ENCODE peak calls at places on chromosomes 6 and 20, in eight cellular contexts. P, E, U, V, O, X, Q and R are unnamed samples. For H3K4me1 and H3K36me3, the result is how much of the 10 kb centered on the place peaks cover.

GRCh38 chr6:36666726-36667591 is 11.6 kb upstream of the CDKN1A start:
- DNase-seq in P (no peak), E (peak), U (peak), V (peak), O (peak), X (peak), Q (no peak), R (no peak)

GRCh38 chr6:80520195-80520594 is 413.7 kb downstream of the BCKDHB start:
- DNase-seq in P (no peak), E (no peak), U (no peak), V (no peak), O (no peak), X (no peak), Q (no peak), R (no peak)

GRCh38 chr6:50825375-50826036 is 6.8 kb downstream of the TFAP2B start:
- DNase-seq in P (no peak), E (no peak), U (no peak), V (no peak), O (no peak), X (no peak), Q (no peak), R (no peak)

GRCh38 chr6:11064836-11065235 is 20.7 kb upstream of the ELOVL2 start:
- DNase-seq in P (no peak), E (no peak), U (no peak), V (no peak), O (no peak), X (peak), Q (no peak), R (no peak)

GRCh38 chr6:40910260-40910893 is 128.6 kb downstream of the UNC5CL start:
- DNase-seq in P (no peak), E (no peak), U (no peak), V (no peak), O (no peak), X (no peak), Q (no peak), R (no peak)

GRCh38 chr6:123803862-123804681 is at the start of gene NKAIN2:
- DNase-seq in P (peak), E (no peak), U (no peak), V (peak), O (no peak), X (peak), Q (no peak), R (no peak)

GRCh38 chr6:128199461-128199860 is 298.6 kb upstream of the THEMIS start:
- DNase-seq in P (no peak), E (no peak), U (no peak), V (no peak), O (no peak), X (no peak), Q (no peak), R (no peak)

GRCh38 chr6:83292900-83293843 is 100.0 kb downstream of the RWDD2A start:
- DNase-seq in P (no peak), E (no peak), U (no peak), V (no peak), O (no peak), X (no peak), Q (no peak), R (no peak)

DNA sequence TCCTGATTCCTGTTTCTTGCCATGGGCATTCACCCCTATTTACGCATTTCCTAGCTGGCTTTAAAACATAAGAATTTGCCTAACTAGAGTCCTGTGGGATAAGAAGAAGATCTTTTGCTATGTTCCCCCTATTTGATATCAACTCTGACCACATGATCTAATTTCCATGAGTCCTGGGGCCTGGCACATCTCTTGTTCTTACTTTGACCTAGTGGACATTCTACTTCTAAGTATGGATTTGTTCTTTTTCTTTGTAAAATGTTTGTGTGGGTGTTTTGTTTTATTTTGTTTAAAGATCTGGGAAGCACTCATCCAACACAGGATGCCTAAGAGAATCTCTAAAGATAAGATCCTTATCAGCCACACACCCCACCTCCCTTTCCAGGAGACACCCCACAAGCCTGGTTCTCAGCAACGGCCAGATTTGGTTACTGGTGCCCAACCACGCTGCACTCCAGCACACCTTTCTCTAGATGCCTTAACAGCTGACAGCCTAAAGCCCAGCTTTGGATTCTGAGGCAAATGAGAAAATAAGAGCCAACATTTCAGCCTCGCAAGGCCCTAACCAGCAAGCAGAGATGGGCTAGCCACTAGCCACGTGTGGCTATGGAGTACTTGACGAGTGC is 74.7 kb downstream of the SLC23A2 start:
- DNase-seq in P (no peak), E (peak), U (no peak), V (no peak), O (no peak), X (no peak), Q (no peak), R (no peak)
- H3K27ac ChIP-seq in P (no peak), E (peak), U (peak), V (no peak), O (no peak), X (no peak), Q (no peak), R (no peak)

GRCh38 chr6:15330174-15330934 is 84.5 kb downstream of the JARID2 start:
- DNase-seq in P (no peak), E (peak), U (no peak), V (no peak), O (no peak), X (no peak), Q (no peak), R (no peak)
- H3K4me1 ChIP-seq in P (under half), E (half or more), U (under half), V (half or more), O (under half), X (under half), Q (under half), R (half or more)

GRCh38 chr20:22560817-22561216 is 23.6 kb downstream of the FOXA2 start:
- DNase-seq in P (no peak), E (no peak), U (no peak), V (no peak), O (no peak), X (peak), Q (no peak), R (no peak)
- H3K36me3 ChIP-seq in P (under half), E (under half), U (under half), V (under half), O (under half), X (under half), Q (under half), R (under half)

DNA sequence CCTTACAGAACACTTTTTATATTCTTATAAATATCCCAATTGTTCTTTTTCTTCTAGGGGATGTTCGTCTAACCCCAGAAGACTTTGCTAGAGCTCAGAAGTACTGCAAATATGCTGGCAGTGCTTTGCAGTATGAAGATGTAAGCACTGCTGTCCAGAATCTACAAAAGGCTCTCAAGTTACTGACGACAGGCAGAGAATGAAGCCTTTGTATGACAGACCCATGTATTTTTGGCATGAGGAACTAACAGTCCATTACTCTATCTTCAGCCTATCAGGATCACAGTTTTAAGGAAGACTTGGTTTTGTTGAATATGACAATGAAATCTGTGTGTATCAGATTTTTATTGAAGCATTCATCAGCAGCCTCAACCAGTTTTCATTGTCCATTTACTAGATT is 71.4 kb downstream of the VTA1 start:
- DNase-seq in P (no peak), E (no peak), U (no peak), V (no peak), O (no peak), X (no peak), Q (no peak), R (no peak)
- H3K27ac ChIP-seq in P (no peak), E (no peak), U (no peak), V (no peak), O (no peak), X (no peak), Q (no peak), R (no peak)

DNA sequence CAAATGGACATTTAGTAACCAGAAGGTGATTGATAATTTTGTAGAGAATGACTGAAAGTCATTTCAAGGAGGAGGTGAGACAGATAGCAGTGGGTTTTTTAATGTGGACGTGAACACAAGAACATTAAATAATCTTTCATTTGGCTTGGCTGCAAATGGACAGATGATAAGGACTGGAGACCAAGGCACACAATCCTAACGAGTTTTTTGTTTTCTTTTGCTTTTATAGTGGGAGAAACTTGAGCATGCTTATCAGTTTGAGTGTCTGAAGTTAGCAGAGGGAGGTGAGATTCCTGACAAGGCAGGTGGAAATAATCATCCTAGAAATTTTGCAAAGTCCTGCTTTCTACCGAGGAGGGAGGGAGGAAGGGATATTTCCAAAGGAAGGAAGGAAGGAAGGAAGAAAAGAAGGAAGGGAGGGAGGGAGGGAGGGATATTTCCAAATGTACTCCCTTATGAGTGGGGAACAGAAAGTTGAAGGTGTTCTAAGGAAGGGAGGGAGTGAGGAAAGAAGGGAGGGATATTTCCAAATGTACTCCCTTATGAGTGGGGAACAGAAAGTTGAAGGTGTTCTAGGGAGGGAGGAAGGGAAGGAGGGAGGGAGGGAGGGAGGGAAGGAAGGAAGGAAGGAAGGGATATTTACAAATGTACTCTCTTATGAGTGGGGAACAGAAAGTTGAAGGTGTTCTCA is 63.1 kb downstream of the RNF217 start:
- DNase-seq in P (no peak), E (no peak), U (no peak), V (no peak), O (no peak), X (no peak), Q (no peak), R (no peak)
- H3K4me1 ChIP-seq in P (under half), E (under half), U (under half), V (under half), O (under half), X (under half), Q (under half), R (under half)

GRCh38 chr6:137208279-137208678 is 10.9 kb downstream of the IFNGR1 start:
- DNase-seq in P (no peak), E (no peak), U (no peak), V (no peak), O (no peak), X (no peak), Q (no peak), R (no peak)

GRCh38 chr6:137210903-137211302 is 8.3 kb downstream of the IFNGR1 start:
- DNase-seq in P (no peak), E (no peak), U (no peak), V (no peak), O (no peak), X (no peak), Q (no peak), R (no peak)

GRCh38 chr6:137203256-137203655 is 15.9 kb downstream of the IFNGR1 start:
- DNase-seq in P (no peak), E (no peak), U (no peak), V (no peak), O (no peak), X (no peak), Q (no peak), R (no peak)

GRCh38 chr6:137202078-137202477 is 17.1 kb downstream of the IFNGR1 start:
- DNase-seq in P (no peak), E (no peak), U (no peak), V (no peak), O (no peak), X (no peak), Q (no peak), R (no peak)

DNA sequence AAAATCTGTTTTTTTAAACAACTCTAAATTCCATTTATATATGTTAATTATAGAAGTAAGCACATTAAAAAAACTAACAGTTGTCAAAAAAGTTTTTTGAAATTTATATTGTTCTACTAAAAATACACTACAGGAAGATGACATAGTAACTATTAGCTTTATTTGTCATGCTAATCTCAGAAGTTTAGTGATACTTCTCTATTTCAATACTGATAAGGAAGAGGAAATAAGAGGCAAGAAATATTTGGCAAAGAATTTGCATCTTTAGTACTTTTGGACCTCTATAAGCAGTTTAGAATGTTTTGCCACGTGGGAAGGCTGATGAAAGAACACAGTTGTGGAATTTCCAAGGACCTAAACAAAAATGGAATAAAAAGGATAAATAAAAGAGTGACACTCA is 12.6 kb downstream of the IFNGR1 start:
- DNase-seq in P (no peak), E (no peak), U (no peak), V (no peak), O (no peak), X (no peak), Q (no peak), R (no peak)
- H3K36me3 ChIP-seq in P (under half), E (half or more), U (under half), V (under half), O (under half), X (under half), Q (under half), R (under half)

GRCh38 chr6:5082487-5083306 is 2.4 kb upstream of the PPP1R3G start:
- DNase-seq in P (no peak), E (peak), U (no peak), V (peak), O (no peak), X (no peak), Q (no peak), R (no peak)

GRCh38 chr6:5084787-5085637 is at the start of gene PPP1R3G:
- DNase-seq in P (no peak), E (peak), U (peak), V (peak), O (peak), X (peak), Q (no peak), R (no peak)

GRCh38 chr6:5084192-5084786 is 852 bp upstream of the PPP1R3G start:
- DNase-seq in P (no peak), E (no peak), U (peak), V (peak), O (peak), X (peak), Q (no peak), R (no peak)

GRCh38 chr6:5083307-5083583 is 1.9 kb upstream of the PPP1R3G start:
- DNase-seq in P (no peak), E (no peak), U (no peak), V (no peak), O (no peak), X (no peak), Q (no peak), R (no peak)

GRCh38 chr6:5083813-5084191 is 1.3 kb upstream of the PPP1R3G start:
- DNase-seq in P (no peak), E (no peak), U (no peak), V (no peak), O (no peak), X (no peak), Q (no peak), R (no peak)
- H3K27ac ChIP-seq in P (no peak), E (no peak), U (peak), V (peak), O (no peak), X (no peak), Q (no peak), R (no peak)

GRCh38 chr20:19973920-19974620 is 43.1 kb upstream of the NAA20 start:
- DNase-seq in P (no peak), E (no peak), U (peak), V (peak), O (peak), X (no peak), Q (no peak), R (no peak)

GRCh38 chr20:19976595-19977372 is 40.4 kb upstream of the NAA20 start:
- DNase-seq in P (no peak), E (peak), U (peak), V (peak), O (peak), X (peak), Q (no peak), R (no peak)

GRCh38 chr20:19975901-19976300 is 41.3 kb upstream of the NAA20 start:
- DNase-seq in P (no peak), E (peak), U (no peak), V (no peak), O (no peak), X (no peak), Q (no peak), R (no peak)

GRCh38 chr20:19975436-19975799 is 41.7 kb upstream of the NAA20 start:
- DNase-seq in P (no peak), E (no peak), U (no peak), V (no peak), O (peak), X (no peak), Q (no peak), R (no peak)

GRCh38 chr20:19974621-19975435 is 42.3 kb upstream of the NAA20 start:
- DNase-seq in P (no peak), E (peak), U (peak), V (peak), O (peak), X (no peak), Q (no peak), R (no peak)
- H3K4me1 ChIP-seq in P (under half), E (half or more), U (under half), V (half or more), O (under half), X (under half), Q (under half), R (under half)

GRCh38 chr6:13295576-13295975 is 32.8 kb downstream of the TBC1D7 start:
- DNase-seq in P (no peak), E (no peak), U (no peak), V (no peak), O (no peak), X (no peak), Q (no peak), R (no peak)
- H3K36me3 ChIP-seq in P (under half), E (under half), U (under half), V (half or more), O (under half), X (under half), Q (under half), R (under half)